ENCODE peak calls at places on chromosomes 3 and 15, in five cellular contexts. One of them, this sample, is unnamed.
A peak's percentile ranks its signal among the peaks of the same experiment; 100 is the strongest.

GRCh38 chr15:96049323-96049722 is 281.2 kb upstream of the NR2F2 start:
- DNase-seq in breast epithelium: no peak
- DNase-seq in esophagus squamous epithelium: no peak
- DNase-seq in astrocyte of the spinal cord: no peak
- DNase-seq in NB4: no peak
- DNase-seq in this sample: no peak

GRCh38 chr3:31544634-31545033 is 11.9 kb downstream of the STT3B start:
- DNase-seq in breast epithelium: no peak
- DNase-seq in esophagus squamous epithelium: no peak
- DNase-seq in astrocyte of the spinal cord: no peak
- DNase-seq in NB4: peak; percentile 63
- DNase-seq in this sample: no peak

GRCh38 chr3:45939341-45939771 is 3.9 kb upstream of the CXCR6 start:
- DNase-seq in breast epithelium: no peak
- DNase-seq in esophagus squamous epithelium: no peak
- DNase-seq in astrocyte of the spinal cord: no peak
- DNase-seq in NB4: peak; percentile 22
- DNase-seq in this sample: no peak

GRCh38 chr15:63487076-63487757 is 17.2 kb upstream of the USP3 start:
- DNase-seq in breast epithelium: peak; percentile 90
- DNase-seq in esophagus squamous epithelium: peak; percentile 45
- DNase-seq in astrocyte of the spinal cord: peak; percentile 66
- DNase-seq in NB4: peak; percentile 86
- DNase-seq in this sample: peak; percentile 82

GRCh38 chr15:100727291-100727851 is 125.0 kb downstream of the ASB7 start:
- DNase-seq in breast epithelium: peak; percentile 31
- DNase-seq in esophagus squamous epithelium: no peak
- DNase-seq in astrocyte of the spinal cord: no peak
- DNase-seq in NB4: peak; percentile 58
- DNase-seq in this sample: no peak

GRCh38 chr3:10505050-10505790 is at the start of gene ATP2B2:
- DNase-seq in breast epithelium: no peak
- DNase-seq in esophagus squamous epithelium: no peak
- DNase-seq in astrocyte of the spinal cord: peak; percentile 1
- DNase-seq in NB4: no peak
- DNase-seq in this sample: no peak

GRCh38 chr3:48716508-48716981 is 476 bp downstream of the IP6K2 start:
- DNase-seq in breast epithelium: no peak
- DNase-seq in esophagus squamous epithelium: no peak
- DNase-seq in astrocyte of the spinal cord: no peak
- DNase-seq in NB4: peak; percentile 16
- DNase-seq in this sample: no peak

GRCh38 chr15:100703032-100703578 is 100.7 kb downstream of the ASB7 start:
- DNase-seq in breast epithelium: peak; percentile 7
- DNase-seq in esophagus squamous epithelium: no peak
- DNase-seq in astrocyte of the spinal cord: peak; percentile 91
- DNase-seq in NB4: no peak
- DNase-seq in this sample: no peak

GRCh38 chr3:107431048-107431297 is 53.7 kb downstream of the CCDC54 start:
- DNase-seq in breast epithelium: peak; percentile 55
- DNase-seq in esophagus squamous epithelium: no peak
- DNase-seq in astrocyte of the spinal cord: no peak
- DNase-seq in NB4: peak; percentile 42
- DNase-seq in this sample: no peak

DNA sequence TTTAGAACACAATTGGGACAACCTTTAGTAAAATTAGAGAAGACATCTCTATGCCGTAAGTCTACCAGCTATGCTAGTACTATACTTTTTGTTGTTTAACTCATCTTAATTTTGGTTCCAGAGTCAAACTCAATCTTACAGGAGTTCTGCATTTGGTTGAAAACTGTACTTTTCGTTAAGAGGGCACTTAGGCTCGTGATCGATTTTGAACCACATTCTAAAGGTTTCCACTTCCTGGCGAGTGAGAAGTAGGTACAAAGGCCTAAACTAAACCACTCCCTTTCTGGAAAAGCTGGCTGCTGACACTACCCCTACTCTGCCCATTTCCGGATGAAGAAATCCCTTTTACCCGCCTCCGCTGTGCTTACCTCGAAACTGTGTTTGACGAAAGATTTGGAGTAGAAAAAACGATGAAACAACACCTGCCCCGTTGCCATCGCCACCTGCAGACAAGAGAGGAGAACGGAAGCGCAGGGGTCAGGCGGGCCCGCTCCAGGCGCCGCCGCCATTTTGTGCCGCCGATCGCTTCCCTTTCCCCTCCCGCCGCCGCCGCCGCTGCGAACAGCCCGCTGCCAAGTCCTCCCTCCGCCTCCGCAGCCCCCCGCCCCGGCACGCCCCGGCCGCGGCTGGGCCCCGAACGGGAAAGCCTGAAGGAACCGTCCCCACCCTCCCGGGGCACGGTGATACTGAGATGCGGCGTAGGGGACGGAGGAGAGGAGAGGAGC is 748 bp downstream of the CCNL1 start:
- DNase-seq in breast epithelium: peak; percentile 74
- DNase-seq in esophagus squamous epithelium: no peak
- DNase-seq in astrocyte of the spinal cord: peak; percentile 59
- DNase-seq in NB4: peak; percentile 78
- DNase-seq in this sample: no peak
- TF ChIP-seq CTCF in breast epithelium: no peak
- TF ChIP-seq CTCF in esophagus squamous epithelium: peak; percentile 12
- TF ChIP-seq CTCF in astrocyte of the spinal cord: peak; percentile 17
- TF ChIP-seq CTCF in NB4: peak; percentile 14
- TF ChIP-seq CTCF in this sample: no peak

DNA sequence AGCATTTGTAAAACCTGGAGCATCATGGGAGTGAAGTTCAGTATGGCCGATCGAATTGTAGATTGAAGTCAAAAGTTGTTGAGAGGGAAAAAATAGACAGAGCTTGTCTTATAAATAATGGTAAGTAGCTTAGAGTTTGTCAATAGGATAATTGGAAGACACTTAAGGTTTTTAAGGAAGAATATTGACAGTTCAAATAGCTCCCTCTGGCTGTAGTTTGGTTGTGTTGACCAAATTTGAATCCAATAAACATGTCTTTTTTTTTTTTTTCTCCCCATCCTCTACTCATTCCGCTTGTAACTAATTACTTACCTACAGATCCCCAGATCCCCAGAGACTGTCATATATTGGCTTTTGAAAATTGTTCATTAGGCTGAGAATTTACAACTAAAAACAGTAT is 677.0 kb downstream of the AGBL1 start:
- DNase-seq in breast epithelium: no peak
- DNase-seq in esophagus squamous epithelium: no peak
- DNase-seq in astrocyte of the spinal cord: no peak
- DNase-seq in NB4: no peak
- DNase-seq in this sample: no peak
- TF ChIP-seq CTCF in breast epithelium: no peak
- TF ChIP-seq CTCF in esophagus squamous epithelium: peak; percentile 15
- TF ChIP-seq CTCF in astrocyte of the spinal cord: no peak
- TF ChIP-seq CTCF in NB4: no peak
- TF ChIP-seq CTCF in this sample: no peak

DNA sequence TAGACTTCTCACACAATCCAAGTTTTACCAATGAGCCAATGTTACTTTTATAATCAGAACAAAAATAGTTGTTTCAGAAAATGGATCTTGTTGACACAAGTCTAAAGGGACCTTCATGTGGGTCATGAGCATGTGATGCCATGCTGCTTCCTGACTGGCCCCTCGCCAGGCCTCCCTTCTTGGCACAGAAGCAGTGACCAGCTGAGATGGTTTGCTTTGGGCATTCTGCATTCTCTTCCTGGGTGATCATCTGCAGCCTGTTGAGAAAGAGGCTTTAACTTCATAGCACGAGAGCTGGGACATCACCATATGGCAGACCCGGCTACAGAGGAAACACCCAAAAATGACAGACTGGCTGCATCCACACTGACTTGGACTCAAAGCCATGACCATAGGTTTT is 45.7 kb downstream of the TGM4 start:
- DNase-seq in breast epithelium: no peak
- DNase-seq in esophagus squamous epithelium: no peak
- DNase-seq in astrocyte of the spinal cord: no peak
- DNase-seq in NB4: no peak
- DNase-seq in this sample: no peak
- TF ChIP-seq CTCF in breast epithelium: no peak
- TF ChIP-seq CTCF in esophagus squamous epithelium: no peak
- TF ChIP-seq CTCF in astrocyte of the spinal cord: no peak
- TF ChIP-seq CTCF in NB4: no peak
- TF ChIP-seq CTCF in this sample: no peak

GRCh38 chr3:167810236-167810635 is 74.7 kb downstream of the SERPINI1 start:
- DNase-seq in breast epithelium: no peak
- DNase-seq in esophagus squamous epithelium: no peak
- DNase-seq in astrocyte of the spinal cord: no peak
- DNase-seq in NB4: no peak
- DNase-seq in this sample: no peak
- TF ChIP-seq CTCF in breast epithelium: no peak
- TF ChIP-seq CTCF in esophagus squamous epithelium: no peak
- TF ChIP-seq CTCF in astrocyte of the spinal cord: no peak
- TF ChIP-seq CTCF in NB4: no peak
- TF ChIP-seq CTCF in this sample: no peak

GRCh38 chr3:129587061-129587460 is 19.4 kb downstream of the PLXND1 start:
- DNase-seq in breast epithelium: no peak
- DNase-seq in esophagus squamous epithelium: no peak
- DNase-seq in astrocyte of the spinal cord: no peak
- DNase-seq in NB4: no peak
- DNase-seq in this sample: no peak
- TF ChIP-seq CTCF in breast epithelium: no peak
- TF ChIP-seq CTCF in esophagus squamous epithelium: no peak
- TF ChIP-seq CTCF in astrocyte of the spinal cord: no peak
- TF ChIP-seq CTCF in NB4: no peak
- TF ChIP-seq CTCF in this sample: no peak

GRCh38 chr3:192916455-192917257 is 1.0 kb downstream of the MB21D2 start:
- DNase-seq in breast epithelium: peak; percentile 65
- DNase-seq in esophagus squamous epithelium: no peak
- DNase-seq in astrocyte of the spinal cord: peak; percentile 77
- DNase-seq in NB4: peak; percentile 2
- DNase-seq in this sample: no peak
- TF ChIP-seq CTCF in breast epithelium: no peak
- TF ChIP-seq CTCF in esophagus squamous epithelium: no peak
- TF ChIP-seq CTCF in astrocyte of the spinal cord: no peak
- TF ChIP-seq CTCF in NB4: no peak
- TF ChIP-seq CTCF in this sample: no peak

GRCh38 chr3:51390600-51391074 is 448 bp upstream of the RBM15B start:
- DNase-seq in breast epithelium: no peak
- DNase-seq in esophagus squamous epithelium: no peak
- DNase-seq in astrocyte of the spinal cord: no peak
- DNase-seq in NB4: no peak
- DNase-seq in this sample: no peak
- TF ChIP-seq CTCF in breast epithelium: peak; percentile 81
- TF ChIP-seq CTCF in esophagus squamous epithelium: no peak
- TF ChIP-seq CTCF in astrocyte of the spinal cord: no peak
- TF ChIP-seq CTCF in NB4: no peak
- TF ChIP-seq CTCF in this sample: no peak

GRCh38 chr15:37814847-37815246 is 119.6 kb upstream of the TMCO5A start:
- DNase-seq in breast epithelium: no peak
- DNase-seq in esophagus squamous epithelium: no peak
- DNase-seq in astrocyte of the spinal cord: no peak
- DNase-seq in NB4: no peak
- DNase-seq in this sample: no peak
- TF ChIP-seq CTCF in breast epithelium: no peak
- TF ChIP-seq CTCF in esophagus squamous epithelium: no peak
- TF ChIP-seq CTCF in astrocyte of the spinal cord: no peak
- TF ChIP-seq CTCF in NB4: no peak
- TF ChIP-seq CTCF in this sample: no peak

DNA sequence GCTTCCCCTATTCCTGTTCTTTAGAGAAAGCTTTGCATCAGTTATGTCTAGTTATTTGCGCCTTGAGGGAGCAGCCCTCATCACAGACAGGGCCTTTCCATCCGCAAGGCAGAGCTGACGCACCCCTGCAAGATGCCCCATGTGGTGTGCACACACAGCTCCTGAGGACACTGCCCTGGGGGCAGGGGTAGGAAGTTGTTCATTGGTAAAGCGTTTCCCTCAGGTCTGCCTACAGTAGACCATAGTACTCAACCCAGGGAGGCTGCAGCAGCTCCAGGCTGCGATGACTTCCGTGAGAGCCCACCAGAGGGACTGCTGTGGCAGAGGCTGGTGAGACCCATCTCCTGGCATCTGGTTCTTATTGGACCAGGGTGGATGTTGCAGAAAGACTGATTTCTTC is 55.1 kb upstream of the PLXNA1 start:
- DNase-seq in breast epithelium: no peak
- DNase-seq in esophagus squamous epithelium: no peak
- DNase-seq in astrocyte of the spinal cord: peak; percentile 59
- DNase-seq in NB4: no peak
- DNase-seq in this sample: no peak
- TF ChIP-seq CTCF in breast epithelium: no peak
- TF ChIP-seq CTCF in esophagus squamous epithelium: no peak
- TF ChIP-seq CTCF in astrocyte of the spinal cord: no peak
- TF ChIP-seq CTCF in NB4: no peak
- TF ChIP-seq CTCF in this sample: no peak

GRCh38 chr15:48109856-48110531 is 10.8 kb upstream of the SLC24A5 start:
- DNase-seq in breast epithelium: no peak
- DNase-seq in esophagus squamous epithelium: no peak
- DNase-seq in astrocyte of the spinal cord: no peak
- DNase-seq in NB4: no peak
- DNase-seq in this sample: no peak

GRCh38 chr15:48109212-48109611 is 11.6 kb upstream of the SLC24A5 start:
- DNase-seq in breast epithelium: no peak
- DNase-seq in esophagus squamous epithelium: no peak
- DNase-seq in astrocyte of the spinal cord: no peak
- DNase-seq in NB4: no peak
- DNase-seq in this sample: no peak

DNA sequence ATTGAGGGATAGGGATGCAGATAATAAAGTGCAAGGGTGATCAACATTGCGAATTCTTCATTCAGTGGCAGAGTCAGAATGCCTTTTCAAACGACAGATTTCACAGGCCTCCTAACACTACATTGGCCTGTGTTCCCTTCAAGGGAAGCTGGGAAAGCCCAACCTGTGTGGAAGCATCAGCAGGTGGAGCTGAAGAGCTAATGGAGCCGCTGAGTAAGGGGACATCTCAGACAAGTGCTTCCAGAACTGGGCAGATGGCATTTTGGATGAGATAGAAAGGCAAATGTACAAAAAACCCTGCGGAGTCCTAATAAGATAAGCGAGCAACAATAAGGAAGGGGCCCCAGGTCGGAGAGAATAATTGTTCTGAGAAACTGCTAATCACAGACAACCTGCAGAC is 8.5 kb upstream of the SLC24A5 start:
- DNase-seq in breast epithelium: no peak
- DNase-seq in esophagus squamous epithelium: no peak
- DNase-seq in astrocyte of the spinal cord: peak; percentile 38
- DNase-seq in NB4: peak; percentile 10
- DNase-seq in this sample: no peak
- TF ChIP-seq CTCF in breast epithelium: no peak
- TF ChIP-seq CTCF in esophagus squamous epithelium: no peak
- TF ChIP-seq CTCF in astrocyte of the spinal cord: peak; percentile 70
- TF ChIP-seq CTCF in NB4: peak; percentile 8
- TF ChIP-seq CTCF in this sample: no peak